ENCODE peak calls at places on chromosome 11, in seven cellular contexts. E is thoracic aorta, B is tibial nerve, Y is left lung, X is iPS DF 6.9, S is cardiac muscle cell, N is transverse colon. M is an unnamed sample. For H3K27me3, the result is how much of the 10 kb centered on the place peaks cover.

GRCh38 chr11:128632151-128632791 is 44.9 kb upstream of the ETS1 start:
- DNase-seq in E (no peak), B (no peak), Y (no peak), X (no peak), S (peak), N (peak), M (peak)

GRCh38 chr11:6362185-6362867 is 27.9 kb upstream of the SMPD1 start:
- DNase-seq in E (peak), B (no peak), Y (no peak), X (no peak), S (peak), N (no peak), M (no peak)

GRCh38 chr11:96798445-96798844 is 408.6 kb downstream of the JRKL start:
- DNase-seq in E (no peak), B (no peak), Y (no peak), X (no peak), S (peak), N (no peak), M (no peak)

GRCh38 chr11:58394195-58394594 is 12.5 kb downstream of the OR5B3 start:
- DNase-seq in E (no peak), B (no peak), Y (no peak), X (no peak), S (no peak), N (no peak), M (no peak)

GRCh38 chr11:8273281-8273680 is 9.6 kb upstream of the LMO1 start:
- DNase-seq in E (no peak), B (no peak), Y (no peak), X (no peak), S (no peak), N (no peak), M (no peak)

GRCh38 chr11:100981196-100981824 is 148.3 kb downstream of the PGR start:
- DNase-seq in E (no peak), B (no peak), Y (no peak), X (no peak), S (no peak), N (no peak), M (no peak)

GRCh38 chr11:68146704-68147474 is 25.7 kb upstream of the CHKA start:
- DNase-seq in E (no peak), B (no peak), Y (peak), X (no peak), S (peak), N (peak), M (no peak)

GRCh38 chr11:134514354-134514951 is 102.4 kb upstream of the B3GAT1 start:
- DNase-seq in E (no peak), B (no peak), Y (peak), X (no peak), S (no peak), N (no peak), M (peak)

GRCh38 chr11:63623513-63624140 is 9.4 kb upstream of the PLAAT3 start:
- DNase-seq in E (no peak), B (no peak), Y (no peak), X (no peak), S (no peak), N (no peak), M (no peak)

GRCh38 chr11:77560605-77561004 is 29.1 kb upstream of the AQP11 start:
- DNase-seq in E (no peak), B (no peak), Y (no peak), X (no peak), S (no peak), N (no peak), M (no peak)

GRCh38 chr11:83600656-83601055 is 314.5 kb upstream of the CCDC90B start:
- DNase-seq in E (no peak), B (no peak), Y (no peak), X (no peak), S (no peak), N (no peak), M (no peak)

GRCh38 chr11:116543099-116543498 is 229.7 kb downstream of the BUD13 start:
- DNase-seq in E (no peak), B (no peak), Y (no peak), X (no peak), S (no peak), N (no peak), M (no peak)

GRCh38 chr11:66363805-66364535 is 7.6 kb downstream of the SLC29A2 start:
- DNase-seq in E (no peak), B (no peak), Y (peak), X (no peak), S (no peak), N (peak), M (peak)

DNA sequence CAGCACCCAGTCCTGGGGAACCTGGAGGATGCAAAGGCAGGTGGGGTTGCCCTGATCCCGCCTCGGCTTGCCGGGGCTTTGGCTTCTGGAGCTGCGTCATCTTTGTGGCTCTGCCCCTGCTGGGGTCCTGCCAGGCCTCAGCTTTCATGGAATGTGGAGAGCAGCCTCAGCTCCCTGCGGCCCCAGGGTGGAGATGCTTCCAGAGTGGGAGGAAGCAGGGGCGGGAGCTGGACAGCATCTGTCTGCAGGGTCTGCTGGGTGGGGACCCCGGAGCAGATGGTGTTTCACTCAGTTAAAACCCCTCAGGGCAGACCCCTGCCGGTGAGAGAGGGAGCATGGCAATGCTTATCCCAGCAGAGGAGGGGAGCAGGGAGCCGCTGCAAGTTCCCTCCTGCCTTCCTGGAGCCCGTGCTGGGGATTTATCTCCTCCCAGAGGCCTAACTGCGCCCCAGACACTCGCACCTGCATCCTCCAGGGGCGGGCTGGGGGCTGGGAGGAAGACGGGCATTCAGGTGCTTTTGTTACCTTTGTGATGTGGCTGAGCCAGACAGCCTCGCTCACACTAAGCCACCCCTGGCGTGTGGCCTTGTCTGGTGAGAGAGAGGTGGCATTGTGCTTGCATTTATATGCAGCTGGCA is 15.7 kb downstream of the GRIK4 start:
- DNase-seq in E (no peak), B (no peak), Y (peak), X (peak), S (no peak), N (no peak), M (peak)
- H3K27me3 ChIP-seq in E (under half), B (under half), Y (under half), X (under half), S (half or more), N (half or more), M (under half)

DNA sequence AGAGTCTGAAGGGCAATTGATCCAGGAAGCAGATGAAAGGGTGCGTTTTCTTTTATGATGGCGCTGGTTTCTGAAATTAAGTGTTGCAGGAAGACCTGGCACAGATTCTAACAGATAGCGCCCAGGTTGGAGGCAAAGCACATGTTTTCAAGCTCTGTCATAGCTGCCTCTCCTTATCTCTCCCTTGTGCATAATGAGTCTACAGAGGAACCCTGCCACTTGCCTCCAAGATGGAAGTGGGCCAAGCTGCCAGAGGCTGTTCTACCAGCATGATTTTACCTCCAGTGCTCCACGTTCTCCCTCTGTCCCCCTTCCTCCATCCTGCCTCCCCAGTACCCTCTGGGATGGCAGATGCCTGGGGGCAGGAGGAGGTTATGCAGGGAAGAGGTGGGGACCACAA is 30.0 kb upstream of the TLCD5 start:
- DNase-seq in E (no peak), B (no peak), Y (no peak), X (no peak), S (no peak), N (peak), M (no peak)
- H3K27me3 ChIP-seq in E (under half), B (under half), Y (under half), X (under half), S (half or more), N (under half), M (under half)

GRCh38 chr11:41533761-41534160 is 74.3 kb upstream of the LRRC4C start:
- DNase-seq in E (no peak), B (no peak), Y (no peak), X (no peak), S (no peak), N (no peak), M (no peak)

GRCh38 chr11:41536001-41536568 is 76.6 kb upstream of the LRRC4C start:
- DNase-seq in E (no peak), B (no peak), Y (no peak), X (no peak), S (no peak), N (no peak), M (no peak)

GRCh38 chr11:41532413-41532812 is 73.0 kb upstream of the LRRC4C start:
- DNase-seq in E (no peak), B (no peak), Y (no peak), X (no peak), S (no peak), N (no peak), M (no peak)

GRCh38 chr11:41534861-41535260 is 75.4 kb upstream of the LRRC4C start:
- DNase-seq in E (no peak), B (no peak), Y (no peak), X (no peak), S (no peak), N (no peak), M (no peak)
- H3K27me3 ChIP-seq in E (under half), B (under half), Y (under half), X (under half), S (under half), N (under half), M (under half)

GRCh38 chr11:35087648-35088047 is 51.3 kb upstream of the CD44 start:
- DNase-seq in E (no peak), B (no peak), Y (no peak), X (no peak), S (no peak), N (no peak), M (no peak)
- H3K27me3 ChIP-seq in E (under half), B (under half), Y (under half), X (under half), S (under half), N (under half), M (under half)

GRCh38 chr11:31818874-31819331 is 7.8 kb upstream of the PAX6 start:
- DNase-seq in E (no peak), B (no peak), Y (no peak), X (no peak), S (no peak), N (no peak), M (no peak)

GRCh38 chr11:31815743-31816466 is 4.8 kb upstream of the PAX6 start:
- DNase-seq in E (no peak), B (no peak), Y (peak), X (no peak), S (no peak), N (no peak), M (no peak)

GRCh38 chr11:31817621-31818493 is 6.7 kb upstream of the PAX6 start:
- DNase-seq in E (no peak), B (no peak), Y (peak), X (no peak), S (no peak), N (no peak), M (no peak)

GRCh38 chr11:31816467-31817053 is 5.4 kb upstream of the PAX6 start:
- DNase-seq in E (no peak), B (no peak), Y (peak), X (no peak), S (no peak), N (peak), M (no peak)

DNA sequence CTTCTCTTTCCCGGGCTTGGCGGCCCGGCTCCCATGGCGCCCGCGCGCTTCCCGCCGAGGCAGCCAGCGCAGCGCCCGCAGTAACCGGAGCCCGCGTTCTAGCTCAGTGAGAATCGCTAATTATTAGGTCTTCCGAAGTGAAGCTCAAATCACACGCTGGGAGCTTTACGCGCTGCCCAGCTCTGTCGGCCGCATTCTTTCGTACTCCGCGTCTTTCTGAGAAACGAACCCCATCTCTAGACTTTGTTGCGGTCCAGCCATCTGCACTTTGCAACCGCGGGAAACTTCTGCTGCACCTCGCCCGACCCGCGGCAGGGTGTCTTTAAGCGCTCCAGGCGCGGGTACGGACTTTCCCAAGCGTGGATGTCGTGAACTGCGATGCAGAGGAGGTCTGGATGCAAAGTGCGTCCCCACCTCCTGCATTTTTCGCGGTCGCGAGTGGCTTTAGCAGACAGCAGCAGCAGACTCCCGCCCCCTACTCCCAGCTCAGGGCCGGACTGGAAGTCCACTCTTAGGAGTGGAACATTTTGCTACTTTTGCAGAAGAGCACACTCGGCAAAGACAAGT is 6.0 kb upstream of the PAX6 start:
- DNase-seq in E (no peak), B (no peak), Y (peak), X (no peak), S (no peak), N (no peak), M (no peak)
- H3K27me3 ChIP-seq in E (under half), B (half or more), Y (half or more), X (half or more), S (half or more), N (half or more), M (half or more)

DNA sequence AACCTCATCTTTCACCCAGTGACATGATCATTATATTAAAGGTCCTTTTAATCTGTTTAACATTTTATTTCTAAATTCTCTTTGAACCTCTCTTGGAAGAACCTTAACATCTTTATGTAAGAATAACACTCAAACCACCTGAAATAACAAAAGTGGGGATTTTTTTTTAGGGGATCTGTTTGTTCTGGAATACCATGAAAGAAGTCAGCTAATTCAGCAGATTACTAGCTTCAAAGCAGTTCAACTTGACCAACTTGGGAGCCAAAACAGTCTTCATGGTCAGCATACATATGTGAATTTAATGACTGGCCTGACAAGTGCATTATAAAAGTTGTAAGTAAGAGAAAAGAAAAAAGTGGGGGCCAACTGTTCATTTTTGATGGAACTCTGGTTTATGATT is 52.3 kb downstream of the CCDC34 start:
- DNase-seq in E (no peak), B (no peak), Y (no peak), X (no peak), S (no peak), N (no peak), M (no peak)
- H3K27me3 ChIP-seq in E (under half), B (under half), Y (under half), X (under half), S (under half), N (under half), M (under half)